ENCODE peak calls at places on chromosomes 6 and 20, in five cellular contexts. E is SK-N-DZ; P is A549; F is activated CD4-positive, alpha-beta memory T cell treated with anti-CD3 and anti-CD28 coated beads for 36 hours; B is glutamatergic neuron. T is an unnamed sample.

GRCh38 chr6:155254139-155254538 is 9.7 kb upstream of the CLDN20 start:
- DNase-seq in P (no peak), B (no peak), F (no peak), E (no peak), T (no peak)

GRCh38 chr6:15715060-15715459 is 52.2 kb upstream of the DTNBP1 start:
- DNase-seq in F (peak), P (no peak), E (no peak), B (no peak), T (no peak)

GRCh38 chr6:135521431-135521830 is 23.9 kb upstream of the AHI1 start:
- DNase-seq in F (no peak), E (no peak), B (no peak), P (no peak), T (no peak)

GRCh38 chr6:30688569-30688968 is 2.1 kb upstream of the PPP1R18 start:
- DNase-seq in E (no peak), P (no peak), B (no peak), F (peak), T (peak)

GRCh38 chr6:159654483-159655098 is 38.5 kb downstream of the SOD2 start:
- DNase-seq in F (no peak), P (peak), B (no peak), E (peak), T (no peak)

GRCh38 chr6:119162134-119162761 is 83.8 kb upstream of the FAM184A start:
- DNase-seq in E (no peak), P (no peak), B (no peak), F (no peak), T (no peak)

GRCh38 chr20:2838170-2838797 is 2.2 kb downstream of the PCED1A start:
- DNase-seq in E (no peak), B (no peak), F (no peak), P (no peak), T (no peak)

GRCh38 chr6:47310131-47310480 is 401 bp upstream of the TNFRSF21 start:
- DNase-seq in F (no peak), P (no peak), E (no peak), B (no peak), T (no peak)

GRCh38 chr6:133817460-133818047 is 71.4 kb upstream of the TCF21 start:
- DNase-seq in P (no peak), F (peak), B (peak), E (peak), T (no peak)

GRCh38 chr20:35776513-35777101 is 4.8 kb downstream of the PHF20 start:
- DNase-seq in F (no peak), B (no peak), E (no peak), P (peak), T (no peak)

GRCh38 chr6:90296346-90297123 is at the start of gene BACH2:
- DNase-seq in F (peak), P (peak), E (peak), B (peak), T (peak)

GRCh38 chr6:158417760-158418098 is 105.5 kb downstream of the TULP4 start:
- DNase-seq in B (no peak), P (no peak), E (no peak), F (no peak), T (no peak)

GRCh38 chr20:60270341-60270740 is 312.1 kb downstream of the CDH26 start:
- DNase-seq in P (no peak), B (no peak), F (no peak), E (no peak), T (no peak)

GRCh38 chr6:148192310-148192709 is 150.3 kb upstream of the SASH1 start:
- DNase-seq in B (no peak), P (no peak), F (no peak), E (no peak), T (no peak)

GRCh38 chr20:17995967-17996819 is 27.4 kb downstream of the MGME1 start:
- DNase-seq in F (peak), E (peak), P (peak), B (no peak), T (peak)

GRCh38 chr20:32150291-32150848 is 40.9 kb downstream of the TM9SF4 start:
- DNase-seq in F (no peak), P (no peak), E (no peak), B (peak), T (no peak)